ENCODE peak calls at places on chromosome 21, in eight cellular contexts. A is neural progenitor cell, X is OCI-LY7, F is hepatocyte, K is SK-N-SH, Y is MM.1S, Q is GM23338, L is HCT116. W is an unnamed sample.

GRCh38 chr21:44713130-44713529 is 1.8 kb upstream of the TSPEAR start:
- DNase-seq in A (no peak), X (no peak), F (no peak), K (peak), Y (no peak), Q (no peak), L (no peak), W (no peak)

GRCh38 chr21:33261635-33262034 is 4.5 kb upstream of the IL10RB start:
- DNase-seq in A (no peak), X (peak), F (no peak), K (no peak), Y (peak), Q (no peak), L (no peak), W (no peak)

GRCh38 chr21:25582888-25583287 is 24.4 kb downstream of the MRPL39 start:
- DNase-seq in A (no peak), X (no peak), F (no peak), K (no peak), Y (no peak), Q (no peak), L (no peak), W (no peak)

GRCh38 chr21:46035809-46036695 is 54.5 kb downstream of the COL6A1 start:
- DNase-seq in A (no peak), X (no peak), F (peak), K (no peak), Y (no peak), Q (no peak), L (no peak), W (no peak)

GRCh38 chr21:43727571-43728466 is 8.9 kb downstream of the PDXK start:
- DNase-seq in A (no peak), X (no peak), F (no peak), K (no peak), Y (no peak), Q (no peak), L (no peak), W (peak)

GRCh38 chr21:46307625-46308024 is 16.0 kb downstream of the C21orf58 start:
- DNase-seq in A (no peak), X (no peak), F (no peak), K (no peak), Y (no peak), Q (no peak), L (no peak), W (peak)

GRCh38 chr21:29208044-29208665 is 77.7 kb downstream of the MAP3K7CL start:
- DNase-seq in A (no peak), X (no peak), F (no peak), K (no peak), Y (no peak), Q (no peak), L (no peak), W (no peak)

GRCh38 chr21:38352536-38353219 is 95.9 kb downstream of the KCNJ15 start:
- DNase-seq in A (peak), X (no peak), F (peak), K (peak), Y (peak), Q (peak), L (peak), W (peak)

GRCh38 chr21:39094847-39095525 is 88.3 kb downstream of the PSMG1 start:
- DNase-seq in A (no peak), X (no peak), F (peak), K (no peak), Y (no peak), Q (no peak), L (no peak), W (peak)

GRCh38 chr21:36105327-36105842 is 29.5 kb upstream of the CBR3 start:
- DNase-seq in A (no peak), X (no peak), F (no peak), K (no peak), Y (no peak), Q (no peak), L (no peak), W (no peak)

GRCh38 chr21:46168659-46169386 is 13.4 kb upstream of the FTCD start:
- DNase-seq in A (no peak), X (no peak), F (no peak), K (no peak), Y (no peak), Q (no peak), L (no peak), W (no peak)

GRCh38 chr21:34198232-34199120 is 125.1 kb downstream of the MRPS6 start:
- DNase-seq in A (no peak), X (peak), F (no peak), K (no peak), Y (no peak), Q (no peak), L (no peak), W (no peak)

GRCh38 chr21:29075706-29076447 is 2.4 kb upstream of the CCT8 start:
- DNase-seq in A (no peak), X (no peak), F (no peak), K (no peak), Y (no peak), Q (no peak), L (peak), W (peak)

GRCh38 chr21:44487831-44488230 is 32.5 kb downstream of the LRRC3 start:
- DNase-seq in A (peak), X (peak), F (peak), K (no peak), Y (no peak), Q (peak), L (peak), W (peak)

GRCh38 chr21:18411565-18411964 is 8.0 kb upstream of the TMPRSS15 start:
- DNase-seq in A (peak), X (no peak), F (no peak), K (no peak), Y (no peak), Q (peak), L (no peak), W (no peak)

GRCh38 chr21:20790113-20790512 is 208.1 kb upstream of the NCAM2 start:
- DNase-seq in A (peak), X (no peak), F (no peak), K (no peak), Y (no peak), Q (peak), L (no peak), W (no peak)

GRCh38 chr21:33654412-33654811 is 12.1 kb downstream of the ITSN1 start:
- DNase-seq in A (no peak), X (no peak), F (no peak), K (no peak), Y (no peak), Q (no peak), L (no peak), W (no peak)

GRCh38 chr21:25759573-25759972 is 24.8 kb downstream of the GABPA start:
- DNase-seq in A (no peak), X (no peak), F (no peak), K (no peak), Y (no peak), Q (no peak), L (no peak), W (no peak)

GRCh38 chr21:43865471-43866181 is 603 bp downstream of the AGPAT3 start:
- DNase-seq in A (peak), X (no peak), F (peak), K (peak), Y (peak), Q (peak), L (no peak), W (peak)

GRCh38 chr21:24671901-24672300 is 935.4 kb downstream of the MRPL39 start:
- DNase-seq in A (no peak), X (no peak), F (no peak), K (no peak), Y (no peak), Q (no peak), L (no peak), W (peak)

GRCh38 chr21:46153259-46154154 is 1.9 kb downstream of the FTCD start:
- DNase-seq in A (peak), X (peak), F (peak), K (peak), Y (no peak), Q (peak), L (no peak), W (peak)

GRCh38 chr21:24023936-24024335 is 1583.3 kb downstream of the MRPL39 start:
- DNase-seq in A (no peak), X (no peak), F (no peak), K (peak), Y (no peak), Q (no peak), L (no peak), W (peak)

GRCh38 chr21:38472709-38473108 is 25.6 kb downstream of the ERG start:
- DNase-seq in A (no peak), X (no peak), F (no peak), K (no peak), Y (no peak), Q (peak), L (no peak), W (no peak)

GRCh38 chr21:45541221-45542039 is 810 bp downstream of the SLC19A1 start:
- DNase-seq in A (no peak), X (peak), F (peak), K (peak), Y (peak), Q (peak), L (peak), W (peak)

GRCh38 chr21:37562920-37563640 is 196.5 kb downstream of the DYRK1A start:
- DNase-seq in A (no peak), X (no peak), F (no peak), K (no peak), Y (peak), Q (no peak), L (no peak), W (no peak)

GRCh38 chr21:45227735-45228134 is 60.0 kb downstream of the POFUT2 start:
- DNase-seq in A (no peak), X (no peak), F (no peak), K (peak), Y (no peak), Q (peak), L (no peak), W (no peak)

GRCh38 chr21:44400791-44401385 is 47.5 kb downstream of the TRPM2 start:
- DNase-seq in A (no peak), X (no peak), F (peak), K (no peak), Y (no peak), Q (no peak), L (no peak), W (no peak)

GRCh38 chr21:33313611-33314010 is 11.2 kb upstream of the IFNAR1 start:
- DNase-seq in A (no peak), X (no peak), F (no peak), K (no peak), Y (no peak), Q (no peak), L (no peak), W (no peak)

GRCh38 chr21:16829532-16829931 is 683.3 kb upstream of the CXADR start:
- DNase-seq in A (no peak), X (no peak), F (no peak), K (no peak), Y (no peak), Q (peak), L (no peak), W (no peak)

GRCh38 chr21:33587792-33588484 is 546 bp downstream of the DONSON start:
- DNase-seq in A (peak), X (peak), F (peak), K (no peak), Y (peak), Q (peak), L (no peak), W (peak)

GRCh38 chr21:44931501-44932365 is 8.1 kb upstream of the SLX9 start:
- DNase-seq in A (no peak), X (no peak), F (no peak), K (no peak), Y (no peak), Q (no peak), L (no peak), W (peak)

DNA sequence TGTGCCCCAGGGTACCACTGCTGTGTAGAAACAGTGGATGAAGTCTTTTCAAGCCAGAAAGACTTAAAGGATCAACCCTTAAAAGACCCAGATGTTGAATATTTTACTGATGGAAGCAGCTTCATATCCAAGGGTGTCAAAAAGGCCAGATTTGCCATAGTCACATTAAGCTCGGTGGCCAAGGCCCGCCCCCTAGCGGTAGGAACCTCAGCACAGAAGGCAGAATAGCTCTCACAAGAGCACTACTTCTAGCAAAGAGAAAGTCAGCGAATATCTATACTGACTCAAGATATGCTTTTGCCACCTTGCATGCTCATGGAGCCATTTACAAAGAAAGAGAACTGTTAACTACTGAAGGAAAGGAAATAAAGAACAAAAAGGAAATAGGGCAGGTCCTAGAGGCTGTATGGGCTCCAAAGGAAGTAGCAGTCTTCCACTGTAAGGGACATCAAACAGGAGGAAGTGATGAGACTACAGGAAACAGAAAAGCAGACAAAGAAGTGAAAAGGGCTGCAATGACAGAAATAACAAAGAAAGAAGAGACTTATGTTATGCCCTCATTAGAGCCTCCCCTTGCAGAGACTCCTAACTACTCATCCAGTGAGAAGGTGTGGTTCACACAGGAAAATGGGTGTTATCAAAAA is 90.5 kb downstream of the LIPI start:
- DNase-seq in A (peak), X (peak), F (peak), K (peak), Y (peak), Q (peak), L (no peak), W (peak)
- TF ChIP-seq CTCF in A (peak), X (peak), F (peak), K (peak), Y (peak), Q (peak), L (peak), W (peak)

GRCh38 chr21:31446206-31446900 is 102.3 kb upstream of the TIAM1 start:
- DNase-seq in A (no peak), X (no peak), F (no peak), K (no peak), Y (peak), Q (no peak), L (no peak), W (no peak)

GRCh38 chr21:31449912-31450535 is 106.0 kb upstream of the TIAM1 start:
- DNase-seq in A (no peak), X (no peak), F (no peak), K (no peak), Y (no peak), Q (no peak), L (no peak), W (no peak)

GRCh38 chr21:31450971-31451370 is 106.9 kb upstream of the TIAM1 start:
- DNase-seq in A (no peak), X (no peak), F (no peak), K (no peak), Y (no peak), Q (no peak), L (no peak), W (no peak)

GRCh38 chr21:31444061-31444460 is 100.0 kb upstream of the TIAM1 start:
- DNase-seq in A (no peak), X (no peak), F (peak), K (no peak), Y (no peak), Q (no peak), L (no peak), W (no peak)

GRCh38 chr21:31447477-31447876 is 103.4 kb upstream of the TIAM1 start:
- DNase-seq in A (no peak), X (no peak), F (no peak), K (no peak), Y (no peak), Q (no peak), L (no peak), W (no peak)
- TF ChIP-seq EZH2phosphoT487 in A (no peak), X (no peak), F (no peak), K (no peak), Y (no peak), Q (no peak), L (no peak), W (no peak)

GRCh38 chr21:26909972-26910371 is 56.9 kb downstream of the ADAMTS5 start:
- DNase-seq in A (peak), X (no peak), F (peak), K (no peak), Y (no peak), Q (peak), L (no peak), W (peak)
- TF ChIP-seq CTCF in A (peak), X (no peak), F (peak), K (peak), Y (no peak), Q (peak), L (no peak), W (peak)

DNA sequence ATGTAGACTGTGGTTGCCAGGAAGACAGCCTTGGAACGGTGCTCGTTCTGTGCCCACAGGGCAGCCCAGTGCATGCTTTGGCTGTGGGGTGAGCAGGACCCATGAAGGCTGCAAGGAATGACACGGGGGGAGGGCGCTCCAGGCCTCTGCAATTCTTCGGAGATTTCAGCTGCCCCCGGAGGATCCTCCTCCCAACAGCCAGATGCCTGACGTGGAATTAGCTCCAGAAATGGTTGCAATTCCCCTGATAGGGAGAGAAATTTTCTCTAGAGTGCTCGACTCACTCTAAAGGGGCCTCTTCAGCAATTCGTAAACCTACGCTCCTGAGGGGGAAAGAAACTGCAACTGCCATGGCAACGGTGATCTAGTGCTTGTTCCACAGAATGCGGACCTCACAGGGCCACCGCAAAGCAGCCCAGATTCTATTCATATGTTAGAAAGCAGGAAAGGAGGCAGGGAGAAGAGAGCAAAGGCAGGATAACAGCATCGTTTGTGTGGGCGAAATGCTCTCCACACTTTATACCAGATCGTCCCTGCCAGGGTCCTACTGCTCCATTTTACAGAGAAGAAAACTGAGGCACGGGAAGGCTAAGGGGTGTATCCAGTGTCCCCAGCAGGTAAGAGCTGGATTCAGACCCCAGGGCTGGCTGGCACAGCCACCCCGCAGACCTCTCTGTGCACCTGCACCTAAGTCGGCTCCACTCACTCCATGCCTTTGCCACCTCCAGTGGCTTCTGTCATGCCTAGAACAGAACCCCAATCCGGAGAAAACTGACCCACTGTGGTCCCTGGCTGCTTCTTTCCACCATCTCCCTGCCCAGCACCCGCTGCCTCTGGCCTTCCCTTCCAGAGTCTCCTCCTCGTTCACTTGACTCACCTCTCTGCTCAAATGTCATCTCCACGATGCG is 11.9 kb upstream of the PDE9A start:
- DNase-seq in A (no peak), X (no peak), F (peak), K (peak), Y (no peak), Q (peak), L (no peak), W (no peak)
- TF ChIP-seq EZH2phosphoT487 in A (no peak), X (no peak), F (no peak), K (no peak), Y (no peak), Q (no peak), L (no peak), W (no peak)

GRCh38 chr21:14711287-14711686 is 165.2 kb upstream of the SAMSN1 start:
- DNase-seq in A (no peak), X (no peak), F (no peak), K (no peak), Y (no peak), Q (no peak), L (no peak), W (peak)
- TF ChIP-seq CTCF in A (no peak), X (no peak), F (no peak), K (no peak), Y (no peak), Q (no peak), L (no peak), W (no peak)